ENCODE peak calls at places on chromosomes 6 and 20, in six cellular contexts. Q is IMR-90, P is right lobe of liver, R is tibial nerve, W is NB4, U is psoas muscle. N is an unnamed sample.

GRCh38 chr6:35177139-35177538 is 36.0 kb upstream of the TCP11 start:
- DNase-seq in Q (no peak), P (no peak), R (no peak), W (peak; percentile 42), U (no peak), N (no peak)

GRCh38 chr20:20184711-20185110 is 132.4 kb downstream of the CFAP61 start:
- DNase-seq in Q (no peak), P (no peak), R (no peak), W (peak; percentile 17), U (no peak), N (no peak)

GRCh38 chr6:169428532-169428931 is 174.9 kb upstream of the THBS2 start:
- DNase-seq in Q (no peak), P (no peak), R (no peak), W (no peak), U (no peak), N (no peak)

GRCh38 chr6:160102399-160102798 is 19.2 kb upstream of the SLC22A1 start:
- DNase-seq in Q (no peak), P (no peak), R (no peak), W (no peak), U (no peak), N (no peak)

GRCh38 chr6:82875573-82876185 is 190.0 kb downstream of the UBE3D start:
- DNase-seq in Q (peak; percentile 91), P (no peak), R (no peak), W (no peak), U (no peak), N (no peak)

GRCh38 chr6:48074368-48074767 is 36.6 kb downstream of the PTCHD4 start:
- DNase-seq in Q (no peak), P (no peak), R (no peak), W (no peak), U (no peak), N (no peak)

GRCh38 chr20:40773376-40773775 is 84.3 kb upstream of the MAFB start:
- DNase-seq in Q (no peak), P (no peak), R (no peak), W (no peak), U (no peak), N (no peak)

GRCh38 chr6:140077712-140078551 is 703.5 kb upstream of the CITED2 start:
- DNase-seq in Q (peak; percentile 54), P (no peak), R (no peak), W (no peak), U (no peak), N (no peak)

GRCh38 chr6:5672581-5673011 is 334.1 kb downstream of the NRN1 start:
- DNase-seq in Q (peak; percentile 90), P (no peak), R (no peak), W (no peak), U (peak; percentile 23), N (no peak)

GRCh38 chr6:925656-926213 is 232.8 kb upstream of the EXOC2 start:
- DNase-seq in Q (no peak), P (no peak), R (no peak), W (no peak), U (no peak), N (no peak)

GRCh38 chr20:63202811-63203526 is 13.0 kb downstream of the YTHDF1 start:
- DNase-seq in Q (no peak), P (no peak), R (no peak), W (no peak), U (no peak), N (no peak)

GRCh38 chr6:2004888-2005287 is 240.5 kb downstream of the GMDS start:
- DNase-seq in Q (no peak), P (no peak), R (no peak), W (no peak), U (no peak), N (no peak)

GRCh38 chr6:108895591-108895990 is 47.4 kb downstream of the ARMC2 start:
- DNase-seq in Q (peak; percentile 36), P (no peak), R (no peak), W (peak; percentile 51), U (no peak), N (no peak)

GRCh38 chr6:124683507-124683906 is 278.7 kb upstream of the RNF217 start:
- DNase-seq in Q (no peak), P (no peak), R (no peak), W (no peak), U (no peak), N (no peak)

GRCh38 chr6:110671447-110671846 is 143.8 kb downstream of the CDK19 start:
- DNase-seq in Q (no peak), P (no peak), R (no peak), W (no peak), U (no peak), N (no peak)

GRCh38 chr6:36979343-36979742 is 6.7 kb downstream of the MTCH1 start:
- DNase-seq in Q (peak; percentile 41), P (peak; percentile 54), R (no peak), W (no peak), U (no peak), N (no peak)

GRCh38 chr6:128519132-128519930 is 1.1 kb downstream of the PTPRK start:
- DNase-seq in Q (peak; percentile 45), P (peak; percentile 75), R (peak; percentile 16), W (no peak), U (peak; percentile 33), N (no peak)

GRCh38 chr6:106249658-106250057 is 75.9 kb downstream of the ATG5 start:
- DNase-seq in Q (no peak), P (no peak), R (no peak), W (no peak), U (no peak), N (no peak)

GRCh38 chr6:33430991-33431879 is 11.4 kb downstream of the SYNGAP1 start:
- DNase-seq in Q (peak; percentile 65), P (no peak), R (no peak), W (peak; percentile 70), U (peak; percentile 53), N (peak; percentile 91)

GRCh38 chr20:25399038-25399430 is 8.4 kb upstream of the ABHD12 start:
- DNase-seq in Q (peak; percentile 83), P (no peak), R (no peak), W (peak; percentile 75), U (no peak), N (no peak)

GRCh38 chr6:132902866-132903265 is 88.5 kb downstream of the RPS12 start:
- DNase-seq in Q (peak; percentile 8), P (no peak), R (no peak), W (no peak), U (no peak), N (no peak)

GRCh38 chr6:6823568-6824224 is 235.2 kb downstream of the LY86 start:
- DNase-seq in Q (no peak), P (peak; percentile 85), R (no peak), W (peak; percentile 52), U (no peak), N (no peak)

GRCh38 chr6:144918073-144918472 is 632.9 kb downstream of the UTRN start:
- DNase-seq in Q (no peak), P (no peak), R (no peak), W (no peak), U (no peak), N (no peak)

GRCh38 chr6:127026247-127026646 is 92.2 kb upstream of the RSPO3 start:
- DNase-seq in Q (no peak), P (no peak), R (no peak), W (no peak), U (no peak), N (no peak)

DNA sequence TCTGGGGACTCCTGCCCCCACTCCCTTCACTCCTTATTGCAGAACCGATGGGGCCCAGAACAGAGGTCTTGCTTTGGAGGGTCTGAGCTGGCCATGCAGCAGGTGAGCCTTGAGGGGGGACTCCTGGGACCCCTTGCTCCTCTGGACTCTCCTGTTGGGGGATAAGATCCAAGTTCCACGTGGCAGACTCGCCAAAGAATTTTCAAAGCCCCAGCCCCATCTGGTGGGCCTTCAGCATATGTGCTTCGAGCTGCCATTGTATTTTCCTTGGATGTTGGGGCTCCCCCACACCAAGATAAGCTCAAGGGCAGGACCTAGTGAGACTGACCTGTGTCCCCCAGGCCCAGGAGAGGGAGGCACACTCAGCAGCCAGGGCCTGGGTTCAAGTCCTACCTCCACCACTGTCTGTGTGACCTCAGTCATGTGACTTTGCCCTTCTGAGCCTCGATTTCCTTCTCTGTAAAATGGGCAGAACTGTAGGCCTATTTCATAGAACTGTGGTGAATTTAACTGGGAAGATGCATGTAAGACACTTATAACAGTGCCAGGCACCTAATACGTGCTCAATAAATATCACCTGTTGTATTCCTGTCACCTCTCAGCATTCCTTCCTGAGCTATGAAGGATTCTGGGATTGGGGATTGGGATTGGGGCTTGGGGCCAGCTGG is 115.5 kb downstream of the VEGFA start:
- DNase-seq in Q (no peak), P (no peak), R (no peak), W (no peak), U (no peak), N (no peak)
- TF ChIP-seq CTCF in Q (no peak), P (no peak), R (no peak), W (peak; percentile 1), U (no peak), N (peak; percentile 25)

DNA sequence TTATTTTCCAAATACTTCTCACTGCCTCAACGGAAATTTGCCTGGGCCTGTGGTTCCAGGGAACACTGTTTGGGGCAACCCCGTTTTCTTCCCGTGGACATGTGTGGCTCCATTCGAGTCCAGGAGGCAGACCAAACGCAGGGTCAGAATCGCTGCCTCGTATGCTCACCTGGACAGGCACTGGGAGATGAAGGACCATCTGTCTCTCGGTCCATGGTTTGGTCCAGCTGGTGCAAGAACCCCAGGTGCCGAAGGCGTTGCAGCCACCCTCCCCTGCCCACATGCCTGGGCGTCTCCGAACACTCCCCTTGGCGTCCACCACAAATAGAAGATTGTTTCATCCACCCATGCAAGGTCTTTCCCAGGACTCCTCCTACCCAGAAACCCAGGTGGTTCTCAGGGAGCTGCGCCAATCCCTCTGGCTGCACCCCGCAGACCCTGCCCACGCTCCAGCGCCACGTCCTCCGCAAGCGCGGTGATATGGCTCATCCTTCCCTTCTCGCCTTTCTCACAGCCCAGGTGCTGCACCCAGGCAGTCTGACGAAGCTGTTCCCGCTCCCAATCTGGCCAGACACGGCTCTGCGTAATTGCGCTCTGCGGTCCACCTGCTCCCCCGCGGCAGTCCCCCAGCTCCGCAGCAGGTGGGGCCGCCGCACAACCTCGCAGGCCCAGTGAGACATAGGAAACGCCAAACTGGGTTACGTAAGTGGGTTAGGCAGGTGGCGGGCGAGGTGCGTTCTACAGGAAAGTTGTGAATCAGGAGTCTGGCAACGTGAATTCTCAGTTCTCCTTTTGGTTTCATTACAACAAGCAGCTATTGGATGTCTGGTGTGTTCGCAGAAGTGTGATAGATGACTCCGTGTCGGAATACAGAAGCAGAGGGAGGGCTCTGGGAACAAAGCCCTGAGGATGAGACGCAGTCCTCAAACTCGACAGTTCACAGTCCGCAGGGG is 146.2 kb upstream of the ECI2 start:
- DNase-seq in Q (peak; percentile 62), P (no peak), R (no peak), W (peak; percentile 16), U (peak; percentile 52), N (no peak)
- TF ChIP-seq CTCF in Q (peak; percentile 20), P (no peak), R (peak; percentile 20), W (no peak), U (peak; percentile 54), N (no peak)

DNA sequence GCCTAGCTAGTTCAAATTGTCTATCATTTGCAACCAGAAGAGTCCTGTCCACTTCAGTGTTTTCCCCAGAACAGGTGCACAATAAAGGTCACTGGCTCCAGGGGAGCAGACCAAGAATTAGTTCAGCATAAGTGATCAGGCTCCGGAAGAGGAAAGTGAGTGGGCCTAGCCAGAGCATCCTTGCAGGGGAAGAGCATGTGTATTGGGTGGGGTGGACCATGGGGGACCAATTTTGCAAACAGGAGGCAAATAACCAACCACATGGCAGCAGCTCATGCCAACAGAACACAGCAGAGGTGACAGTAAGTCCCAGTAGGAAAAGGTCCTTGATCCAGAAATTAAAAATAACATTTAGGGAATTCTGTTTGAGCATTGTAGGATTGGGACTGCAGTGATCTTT is 43.2 kb upstream of the CNR1 start:
- DNase-seq in Q (no peak), P (no peak), R (no peak), W (no peak), U (no peak), N (no peak)
- TF ChIP-seq CTCF in Q (no peak), P (no peak), R (no peak), W (no peak), U (no peak), N (no peak)

GRCh38 chr20:61919675-61920365 is 145.9 kb downstream of the TAF4 start:
- DNase-seq in Q (no peak), P (no peak), R (no peak), W (no peak), U (no peak), N (no peak)
- TF ChIP-seq CTCF in Q (no peak), P (no peak), R (no peak), W (no peak), U (no peak), N (no peak)

N was measured in D721Med.